ENCODE peak calls at places on chromosomes 6 and 20, in six cellular contexts. One of them, this sample, is unnamed.

GRCh38 chr20:51650685-51651134 is 108.2 kb upstream of the NFATC2 start:
- DNase-seq in OCI-LY7: peak; percentile 73
- DNase-seq in psoas muscle: no peak
- DNase-seq in uterus: no peak
- DNase-seq in heart left ventricle: no peak
- DNase-seq in sigmoid colon: no peak
- DNase-seq in this sample: peak; percentile 37

GRCh38 chr6:148457137-148457842 is 114.7 kb downstream of the SASH1 start:
- DNase-seq in OCI-LY7: no peak
- DNase-seq in psoas muscle: no peak
- DNase-seq in uterus: no peak
- DNase-seq in heart left ventricle: no peak
- DNase-seq in sigmoid colon: no peak
- DNase-seq in this sample: no peak

GRCh38 chr20:53917145-53918009 is 153.0 kb downstream of the BCAS1 start:
- DNase-seq in OCI-LY7: no peak
- DNase-seq in psoas muscle: peak; percentile 47
- DNase-seq in uterus: peak; percentile 56
- DNase-seq in heart left ventricle: no peak
- DNase-seq in sigmoid colon: peak; percentile 77
- DNase-seq in this sample: no peak

GRCh38 chr6:43741829-43742228 is 28.2 kb upstream of the VEGFA start:
- DNase-seq in OCI-LY7: no peak
- DNase-seq in psoas muscle: no peak
- DNase-seq in uterus: no peak
- DNase-seq in heart left ventricle: no peak
- DNase-seq in sigmoid colon: no peak
- DNase-seq in this sample: no peak

GRCh38 chr20:50346372-50347347 is 156.0 kb downstream of the CEBPB start:
- DNase-seq in OCI-LY7: no peak
- DNase-seq in psoas muscle: peak; percentile 85
- DNase-seq in uterus: peak; percentile 88
- DNase-seq in heart left ventricle: peak; percentile 89
- DNase-seq in sigmoid colon: peak; percentile 97
- DNase-seq in this sample: peak; percentile 87

GRCh38 chr6:1612902-1613301 is 3.2 kb downstream of the FOXC1 start:
- DNase-seq in OCI-LY7: no peak
- DNase-seq in psoas muscle: no peak
- DNase-seq in uterus: no peak
- DNase-seq in heart left ventricle: no peak
- DNase-seq in sigmoid colon: no peak
- DNase-seq in this sample: no peak

GRCh38 chr6:111737065-111737521 is 131.4 kb upstream of the TRAF3IP2 start:
- DNase-seq in OCI-LY7: no peak
- DNase-seq in psoas muscle: no peak
- DNase-seq in uterus: no peak
- DNase-seq in heart left ventricle: no peak
- DNase-seq in sigmoid colon: no peak
- DNase-seq in this sample: no peak

GRCh38 chr20:43681991-43682410 is 15.1 kb downstream of the MYBL2 start:
- DNase-seq in OCI-LY7: peak; percentile 99
- DNase-seq in psoas muscle: no peak
- DNase-seq in uterus: no peak
- DNase-seq in heart left ventricle: no peak
- DNase-seq in sigmoid colon: no peak
- DNase-seq in this sample: no peak

GRCh38 chr6:36399970-36400369 is 12.5 kb upstream of the ETV7 start:
- DNase-seq in OCI-LY7: no peak
- DNase-seq in psoas muscle: no peak
- DNase-seq in uterus: no peak
- DNase-seq in heart left ventricle: no peak
- DNase-seq in sigmoid colon: no peak
- DNase-seq in this sample: no peak

DNA sequence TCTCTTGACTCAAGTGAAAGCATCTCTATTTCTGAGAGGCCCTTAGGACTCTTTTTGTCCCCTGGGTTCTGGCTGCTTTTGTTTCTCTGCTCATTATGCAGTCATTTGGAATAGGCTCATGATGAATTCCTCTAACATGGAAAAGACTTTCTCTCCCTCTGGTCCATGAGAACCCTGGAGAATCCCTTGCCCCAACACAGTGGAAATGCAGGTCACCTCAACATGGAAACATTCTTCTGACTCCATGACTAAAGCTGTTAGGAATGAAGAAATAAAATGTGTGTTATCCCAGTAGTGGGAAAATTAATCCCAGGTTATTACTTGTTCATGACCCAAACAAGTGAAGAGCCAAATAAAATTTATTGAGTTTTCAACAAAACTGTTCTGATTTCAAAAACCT is 458.6 kb downstream of the EPM2A start:
- DNase-seq in OCI-LY7: no peak
- DNase-seq in psoas muscle: no peak
- DNase-seq in uterus: no peak
- DNase-seq in heart left ventricle: no peak
- DNase-seq in sigmoid colon: no peak
- DNase-seq in this sample: no peak
- H3K4me3 ChIP-seq in OCI-LY7: no peak overlapping the region
- H3K4me3 ChIP-seq in psoas muscle: no peak overlapping the region
- H3K4me3 ChIP-seq in uterus: no peak overlapping the region
- H3K4me3 ChIP-seq in heart left ventricle: no peak overlapping the region
- H3K4me3 ChIP-seq in sigmoid colon: no peak overlapping the region
- H3K4me3 ChIP-seq in this sample: no peak overlapping the region

DNA sequence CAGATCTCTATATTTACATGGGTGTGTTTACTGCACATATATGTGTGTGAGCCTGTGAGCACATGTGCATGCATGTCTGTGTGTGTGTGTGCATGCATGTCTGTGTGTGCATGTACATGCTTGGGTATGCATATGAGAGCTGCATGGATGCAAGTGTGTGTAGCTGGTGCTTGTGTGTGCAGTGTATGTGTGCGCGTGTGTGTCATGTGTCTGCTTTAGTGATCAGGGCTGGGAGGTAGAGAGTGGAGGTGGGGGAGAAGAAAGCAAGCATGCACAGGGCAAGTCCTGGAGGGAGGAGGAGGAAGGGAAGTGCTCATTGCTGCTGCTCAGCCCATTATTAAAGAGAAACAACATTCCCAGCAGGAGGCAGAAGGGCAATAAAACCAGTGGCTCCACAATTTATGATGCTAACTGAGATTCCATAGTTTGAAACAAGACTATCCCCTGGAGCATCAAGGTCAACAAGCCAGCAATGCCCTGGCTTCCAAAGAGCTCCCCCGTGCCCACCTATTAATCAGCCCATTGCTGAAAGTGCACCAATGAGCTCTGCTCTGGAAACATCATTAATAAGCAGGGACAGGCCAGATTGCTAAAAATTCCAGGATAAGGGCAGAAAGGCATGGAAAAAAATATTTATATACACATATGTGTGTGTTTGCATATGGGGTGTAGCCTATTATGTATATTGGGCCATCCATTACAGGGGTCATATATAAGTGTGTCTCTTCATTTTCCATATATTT is 414.0 kb downstream of the MAFB start:
- DNase-seq in OCI-LY7: no peak
- DNase-seq in psoas muscle: no peak
- DNase-seq in uterus: no peak
- DNase-seq in heart left ventricle: no peak
- DNase-seq in sigmoid colon: no peak
- DNase-seq in this sample: no peak
- TF ChIP-seq CTCF in OCI-LY7: no peak
- TF ChIP-seq CTCF in psoas muscle: no peak
- TF ChIP-seq CTCF in uterus: no peak
- TF ChIP-seq CTCF in heart left ventricle: no peak
- TF ChIP-seq CTCF in sigmoid colon: no peak
- TF ChIP-seq CTCF in this sample: no peak

GRCh38 chr20:47286681-47287080 is 69.8 kb downstream of the ZMYND8 start:
- DNase-seq in OCI-LY7: no peak
- DNase-seq in psoas muscle: no peak
- DNase-seq in uterus: no peak
- DNase-seq in heart left ventricle: no peak
- DNase-seq in sigmoid colon: no peak
- DNase-seq in this sample: no peak
- H3K27ac ChIP-seq in OCI-LY7: no peak overlapping the region
- H3K27ac ChIP-seq in psoas muscle: no peak overlapping the region
- H3K27ac ChIP-seq in uterus: no peak overlapping the region
- H3K27ac ChIP-seq in heart left ventricle: no peak overlapping the region
- H3K27ac ChIP-seq in sigmoid colon: no peak overlapping the region
- H3K27ac ChIP-seq in this sample: no peak overlapping the region

DNA sequence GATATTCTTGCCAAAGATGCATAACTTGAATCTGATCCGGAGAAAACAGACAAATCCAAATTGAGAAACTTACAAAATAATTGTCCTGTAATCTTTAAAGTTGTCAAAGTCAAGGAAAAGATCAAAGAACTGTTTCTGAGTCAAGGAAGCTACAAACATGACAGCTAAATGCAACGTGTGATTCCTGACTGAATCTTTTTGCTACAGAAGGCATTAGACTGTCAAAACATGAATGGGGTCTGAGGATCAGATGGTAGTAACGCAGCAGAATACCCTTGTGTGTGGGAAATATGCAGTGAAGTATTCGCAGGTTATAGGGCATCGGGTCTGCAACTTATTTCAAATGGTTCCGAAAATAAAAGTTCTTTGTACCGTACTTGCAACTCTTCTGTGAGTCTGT is 86.2 kb downstream of the MDGA1 start:
- DNase-seq in OCI-LY7: no peak
- DNase-seq in psoas muscle: no peak
- DNase-seq in uterus: no peak
- DNase-seq in heart left ventricle: no peak
- DNase-seq in sigmoid colon: no peak
- DNase-seq in this sample: no peak
- H3K4me3 ChIP-seq in OCI-LY7: no peak overlapping the region
- H3K4me3 ChIP-seq in psoas muscle: no peak overlapping the region
- H3K4me3 ChIP-seq in uterus: no peak overlapping the region
- H3K4me3 ChIP-seq in heart left ventricle: no peak overlapping the region
- H3K4me3 ChIP-seq in sigmoid colon: no peak overlapping the region
- H3K4me3 ChIP-seq in this sample: no peak overlapping the region

DNA sequence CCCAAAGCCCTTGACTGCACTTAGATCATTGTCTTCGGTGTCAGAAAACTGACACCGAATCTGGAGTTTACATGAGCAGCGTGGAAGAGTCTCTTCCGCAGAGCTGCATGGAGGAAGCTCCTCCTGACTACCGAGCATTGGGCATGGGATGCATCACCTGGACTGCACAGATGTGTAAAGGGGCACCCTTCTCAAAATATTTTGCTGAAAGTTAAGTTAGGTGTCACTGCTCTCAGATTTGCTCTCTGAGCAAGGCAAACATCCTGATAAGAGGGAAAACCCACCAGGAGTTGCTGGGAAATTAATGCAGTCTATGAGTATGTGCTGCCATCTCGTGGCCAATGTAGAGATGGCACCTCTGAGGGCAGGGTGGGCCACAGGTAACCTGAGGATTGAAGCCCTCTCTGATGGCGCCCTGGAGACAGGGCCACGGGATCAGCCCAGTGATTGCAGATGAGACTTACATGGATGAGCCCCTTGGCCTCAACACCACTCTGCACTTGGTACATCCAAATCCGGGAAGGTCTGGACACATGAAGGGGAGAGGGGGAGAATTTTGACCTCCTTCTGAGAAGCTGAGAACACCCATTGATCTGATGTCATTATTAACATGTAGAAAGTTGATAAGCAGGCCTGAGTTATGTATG is 129.9 kb downstream of the LPA start:
- DNase-seq in OCI-LY7: peak; percentile 37
- DNase-seq in psoas muscle: peak; percentile 39
- DNase-seq in uterus: peak; percentile 60
- DNase-seq in heart left ventricle: peak; percentile 67
- DNase-seq in sigmoid colon: peak; percentile 70
- DNase-seq in this sample: no peak
- TF ChIP-seq CTCF in OCI-LY7: peak; percentile 89
- TF ChIP-seq CTCF in psoas muscle: peak; percentile 94
- TF ChIP-seq CTCF in uterus: peak; percentile 88
- TF ChIP-seq CTCF in heart left ventricle: peak; percentile 89
- TF ChIP-seq CTCF in sigmoid colon: peak; percentile 86
- TF ChIP-seq CTCF in this sample: peak; percentile 84

GRCh38 chr6:143180205-143180604 is 119.5 kb downstream of the AIG1 start:
- DNase-seq in OCI-LY7: no peak
- DNase-seq in psoas muscle: no peak
- DNase-seq in uterus: no peak
- DNase-seq in heart left ventricle: no peak
- DNase-seq in sigmoid colon: no peak
- DNase-seq in this sample: no peak

GRCh38 chr6:143179096-143179495 is 118.4 kb downstream of the AIG1 start:
- DNase-seq in OCI-LY7: no peak
- DNase-seq in psoas muscle: no peak
- DNase-seq in uterus: no peak
- DNase-seq in heart left ventricle: no peak
- DNase-seq in sigmoid colon: no peak
- DNase-seq in this sample: no peak

GRCh38 chr6:143176090-143177021 is 115.7 kb downstream of the AIG1 start:
- DNase-seq in OCI-LY7: no peak
- DNase-seq in psoas muscle: no peak
- DNase-seq in uterus: no peak
- DNase-seq in heart left ventricle: no peak
- DNase-seq in sigmoid colon: no peak
- DNase-seq in this sample: no peak

GRCh38 chr6:143174951-143175350 is 114.3 kb downstream of the AIG1 start:
- DNase-seq in OCI-LY7: no peak
- DNase-seq in psoas muscle: no peak
- DNase-seq in uterus: no peak
- DNase-seq in heart left ventricle: no peak
- DNase-seq in sigmoid colon: no peak
- DNase-seq in this sample: no peak

GRCh38 chr6:143177706-143178105 is 117.0 kb downstream of the AIG1 start:
- DNase-seq in OCI-LY7: no peak
- DNase-seq in psoas muscle: no peak
- DNase-seq in uterus: no peak
- DNase-seq in heart left ventricle: no peak
- DNase-seq in sigmoid colon: no peak
- DNase-seq in this sample: peak; percentile 21
- H3K27ac ChIP-seq in OCI-LY7: no peak overlapping the region
- H3K27ac ChIP-seq in psoas muscle: no peak overlapping the region
- H3K27ac ChIP-seq in uterus: no peak overlapping the region
- H3K27ac ChIP-seq in heart left ventricle: no peak overlapping the region
- H3K27ac ChIP-seq in sigmoid colon: no peak overlapping the region
- H3K27ac ChIP-seq in this sample: no peak overlapping the region

GRCh38 chr6:25366785-25367657 is 87.8 kb downstream of the CARMIL1 start:
- DNase-seq in OCI-LY7: peak; percentile 63
- DNase-seq in psoas muscle: no peak
- DNase-seq in uterus: no peak
- DNase-seq in heart left ventricle: no peak
- DNase-seq in sigmoid colon: no peak
- DNase-seq in this sample: no peak
- H3K4me3 ChIP-seq in OCI-LY7: peak overlapping the region; percentile 65
- H3K4me3 ChIP-seq in psoas muscle: no peak overlapping the region
- H3K4me3 ChIP-seq in uterus: no peak overlapping the region
- H3K4me3 ChIP-seq in heart left ventricle: no peak overlapping the region
- H3K4me3 ChIP-seq in sigmoid colon: no peak overlapping the region
- H3K4me3 ChIP-seq in this sample: no peak overlapping the region

DNA sequence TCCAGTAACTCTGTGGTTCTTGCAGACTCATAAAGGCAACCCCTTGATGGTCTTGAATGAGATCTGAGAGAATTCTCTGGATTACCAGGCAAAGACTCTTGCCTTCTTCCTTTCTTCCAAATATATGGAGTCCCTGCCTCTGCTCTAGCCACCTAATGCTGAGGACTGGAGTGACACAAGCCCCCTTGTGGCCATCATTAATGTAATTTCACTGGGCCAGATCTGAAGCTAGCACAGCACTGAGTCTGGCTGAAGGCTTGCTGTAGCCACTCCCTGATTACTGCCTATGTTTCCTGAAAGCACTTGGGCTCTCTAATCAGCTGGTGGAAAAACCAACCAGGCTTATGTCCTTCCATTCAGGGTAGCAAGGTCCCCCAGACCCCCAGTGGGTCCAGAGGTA is 559.3 kb upstream of the IRAK1BP1 start:
- DNase-seq in OCI-LY7: no peak
- DNase-seq in psoas muscle: no peak
- DNase-seq in uterus: no peak
- DNase-seq in heart left ventricle: no peak
- DNase-seq in sigmoid colon: no peak
- DNase-seq in this sample: no peak
- TF ChIP-seq CTCF in OCI-LY7: peak; percentile 40
- TF ChIP-seq CTCF in psoas muscle: no peak
- TF ChIP-seq CTCF in uterus: no peak
- TF ChIP-seq CTCF in heart left ventricle: no peak
- TF ChIP-seq CTCF in sigmoid colon: no peak
- TF ChIP-seq CTCF in this sample: no peak

This sample was measured in upper lobe of left lung.